ENCODE peak calls at places on chromosomes 16 and 17, in six cellular contexts. I, J, O, G, H and C are unnamed samples. For H3K27me3, the result is how much of the 10 kb centered on the place peaks cover.

GRCh38 chr16:75263963-75264445 is 12.6 kb upstream of the BCAR1 start:
- DNase-seq in I (no peak), G (no peak), H (peak), O (no peak), J (no peak), C (no peak)

GRCh38 chr17:72280881-72281280 is 160.1 kb downstream of the SOX9 start:
- DNase-seq in O (no peak), J (no peak), G (no peak), I (no peak), H (no peak), C (no peak)

GRCh38 chr17:31413871-31414589 is 22.6 kb downstream of the RAB11FIP4 start:
- DNase-seq in H (no peak), O (no peak), G (peak), I (peak), J (no peak), C (peak)

GRCh38 chr16:3594316-3595109 is 16.9 kb downstream of the SLX4 start:
- DNase-seq in I (no peak), H (no peak), G (no peak), O (no peak), J (no peak), C (no peak)

GRCh38 chr17:20967776-20968175 is 75.0 kb downstream of the USP22 start:
- DNase-seq in G (peak), J (no peak), H (no peak), O (no peak), I (no peak), C (no peak)

GRCh38 chr17:75181608-75182318 is 996 bp downstream of the SUMO2 start:
- DNase-seq in G (peak), I (no peak), J (no peak), O (no peak), H (no peak), C (no peak)

GRCh38 chr17:51653902-51654301 is 393.6 kb downstream of the UTP18 start:
- DNase-seq in G (no peak), I (no peak), J (no peak), H (no peak), O (peak), C (no peak)

GRCh38 chr17:38428643-38429371 is 543 bp downstream of the ARHGAP23 start:
- DNase-seq in H (peak), O (no peak), I (peak), J (no peak), G (peak), C (no peak)

GRCh38 chr17:19482571-19482970 is 51.1 kb upstream of the SLC47A1 start:
- DNase-seq in G (peak), O (no peak), H (no peak), J (no peak), I (peak), C (peak)

GRCh38 chr16:72467157-72467759 is 295.3 kb upstream of the PMFBP1 start:
- DNase-seq in J (no peak), O (peak), G (peak), I (no peak), H (no peak), C (no peak)

GRCh38 chr17:56471661-56472060 is 121.8 kb upstream of the NOG start:
- DNase-seq in G (no peak), J (no peak), H (no peak), I (peak), O (no peak), C (no peak)

GRCh38 chr16:49834496-49835009 is 21.4 kb downstream of the ZNF423 start:
- DNase-seq in J (no peak), H (peak), O (no peak), I (no peak), G (peak), C (no peak)

GRCh38 chr16:70693231-70693671 is 7.4 kb upstream of the MTSS2 start:
- DNase-seq in J (no peak), H (peak), O (no peak), G (peak), I (no peak), C (no peak)

GRCh38 chr17:39688475-39688835 is 598 bp upstream of the PGAP3 start:
- DNase-seq in J (no peak), G (no peak), O (no peak), I (no peak), H (no peak), C (no peak)

GRCh38 chr16:69890114-69890890 is 60.8 kb upstream of the CLEC18A start:
- DNase-seq in O (peak), G (peak), J (peak), I (peak), H (peak), C (peak)

GRCh38 chr17:61000911-61001310 is 323.3 kb downstream of the BCAS3 start:
- DNase-seq in J (no peak), O (no peak), I (peak), G (peak), H (no peak), C (no peak)

GRCh38 chr17:16975744-16976625 is 4.1 kb upstream of the TNFRSF13B start:
- DNase-seq in G (no peak), O (no peak), J (no peak), I (no peak), H (no peak), C (no peak)

GRCh38 chr16:5928476-5929055 is 831.0 kb upstream of the EEF2KMT start:
- DNase-seq in I (no peak), J (no peak), O (peak), H (no peak), G (no peak), C (no peak)

GRCh38 chr16:85172465-85173071 is 60.3 kb upstream of the CIBAR2 start:
- DNase-seq in H (no peak), O (no peak), I (no peak), J (no peak), G (peak), C (no peak)

GRCh38 chr17:5947701-5948180 is 122.4 kb upstream of the WSCD1 start:
- DNase-seq in I (no peak), G (no peak), J (no peak), O (no peak), H (no peak), C (no peak)

GRCh38 chr17:81457917-81458555 is 54.6 kb downstream of the ACTG1 start:
- DNase-seq in G (no peak), I (no peak), H (no peak), J (no peak), O (no peak), C (no peak)

GRCh38 chr16:85699628-85700027 is 10.9 kb upstream of the GINS2 start:
- DNase-seq in H (no peak), O (no peak), I (peak), J (no peak), G (peak), C (no peak)

GRCh38 chr17:11943759-11944347 is 53.4 kb downstream of the ZNF18 start:
- DNase-seq in O (no peak), J (no peak), H (no peak), G (no peak), I (no peak), C (no peak)

GRCh38 chr17:73645050-73645871 is 1.0 kb upstream of the SDK2 start:
- DNase-seq in H (peak), J (no peak), O (no peak), G (peak), I (peak), C (no peak)

GRCh38 chr17:59859444-59860025 is 33.2 kb downstream of the TUBD1 start:
- DNase-seq in O (no peak), I (peak), J (no peak), G (peak), H (no peak), C (no peak)

GRCh38 chr16:21685034-21685455 is 21.3 kb downstream of the OTOA start:
- DNase-seq in O (no peak), H (no peak), I (no peak), G (no peak), J (no peak), C (no peak)

GRCh38 chr17:19338031-19338990 is 24.2 kb downstream of the B9D1 start:
- DNase-seq in G (peak), H (peak), J (no peak), O (peak), I (peak), C (no peak)

GRCh38 chr17:17613708-17614114 is 22.2 kb upstream of the PEMT start:
- DNase-seq in G (peak), O (peak), I (peak), J (no peak), H (peak), C (no peak)

GRCh38 chr16:23140082-23140481 is 9.2 kb downstream of the USP31 start:
- DNase-seq in I (no peak), G (no peak), O (no peak), J (no peak), H (no peak), C (no peak)

GRCh38 chr17:82317394-82318168 is at the start of gene CD7:
- DNase-seq in G (no peak), O (no peak), J (no peak), I (no peak), H (no peak), C (no peak)

GRCh38 chr16:2856061-2856670 is 1.8 kb downstream of the PRSS22 start:
- DNase-seq in G (no peak), J (no peak), O (no peak), H (no peak), I (no peak), C (no peak)

GRCh38 chr17:17681744-17682292 is 560 bp downstream of the RAI1 start:
- DNase-seq in O (no peak), I (no peak), G (no peak), J (no peak), H (peak), C (no peak)

GRCh38 chr16:48126801-48127644 is 28.8 kb downstream of the ABCC12 start:
- DNase-seq in G (peak), O (no peak), H (no peak), I (peak), J (no peak), C (peak)

GRCh38 chr16:59881366-59881765 is 1147.2 kb upstream of the GOT2 start:
- DNase-seq in O (no peak), G (no peak), H (no peak), J (no peak), I (no peak), C (no peak)

GRCh38 chr17:55783684-55784245 is 32.9 kb downstream of the PCTP start:
- DNase-seq in O (no peak), H (no peak), I (no peak), J (no peak), G (peak), C (peak)

GRCh38 chr17:9330140-9330902 is 245.3 kb downstream of the STX8 start:
- DNase-seq in I (no peak), O (no peak), H (no peak), G (no peak), J (no peak), C (no peak)

GRCh38 chr16:20674684-20675487 is 22.6 kb downstream of the ACSM1 start:
- DNase-seq in J (no peak), G (no peak), I (no peak), H (peak), O (no peak), C (no peak)

GRCh38 chr16:20676268-20676828 is 21.1 kb downstream of the ACSM1 start:
- DNase-seq in H (no peak), O (no peak), G (no peak), J (no peak), I (no peak), C (no peak)

GRCh38 chr16:20671903-20672302 is 25.6 kb downstream of the ACSM1 start:
- DNase-seq in G (no peak), I (no peak), J (no peak), H (no peak), O (no peak), C (no peak)

GRCh38 chr16:20675488-20676267 is 21.8 kb downstream of the ACSM1 start:
- DNase-seq in J (no peak), H (peak), O (peak), I (no peak), G (no peak), C (no peak)

DNA sequence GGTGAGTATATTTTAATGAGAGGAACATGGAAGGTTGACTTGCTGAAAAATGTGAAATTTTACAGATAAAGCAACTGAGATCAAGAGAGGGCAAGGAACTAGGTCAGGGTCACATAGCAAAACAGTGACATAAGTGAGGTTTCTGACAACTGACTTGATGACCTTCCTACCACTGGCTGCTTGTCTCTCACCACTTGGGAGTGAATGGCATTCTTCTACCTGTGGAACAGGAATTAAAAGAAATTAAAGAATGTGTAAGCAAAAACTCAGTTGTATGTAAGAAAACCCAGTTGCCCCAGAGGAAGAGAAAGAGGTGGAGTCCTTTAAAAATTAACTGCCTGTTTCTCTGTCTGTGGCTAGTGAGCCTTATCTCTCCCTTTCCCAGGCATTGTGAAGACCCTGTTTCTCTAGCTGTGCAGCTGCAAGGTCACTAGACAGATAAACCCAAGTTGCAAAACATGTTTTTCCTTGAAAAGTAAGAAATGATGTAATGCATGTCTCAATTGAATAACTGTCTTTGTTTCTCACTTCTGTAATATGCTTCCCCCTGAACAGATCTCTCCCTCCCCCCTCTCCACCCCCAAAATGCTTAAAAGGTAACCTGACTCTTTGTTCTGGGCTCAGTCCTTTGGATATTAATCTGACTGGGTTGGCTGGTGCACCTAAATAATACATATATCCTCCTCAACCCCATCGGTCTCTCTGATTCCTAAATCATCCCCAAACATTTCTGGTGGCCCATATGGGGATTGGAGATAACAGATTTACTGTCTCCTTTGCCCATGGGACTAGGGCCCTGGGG is 23.4 kb downstream of the ACSM1 start:
- DNase-seq in I (no peak), H (no peak), G (no peak), O (no peak), J (no peak), C (no peak)
- H3K4me3 ChIP-seq in I (no peak), H (peak), G (no peak), O (no peak), J (peak), C (no peak)

DNA sequence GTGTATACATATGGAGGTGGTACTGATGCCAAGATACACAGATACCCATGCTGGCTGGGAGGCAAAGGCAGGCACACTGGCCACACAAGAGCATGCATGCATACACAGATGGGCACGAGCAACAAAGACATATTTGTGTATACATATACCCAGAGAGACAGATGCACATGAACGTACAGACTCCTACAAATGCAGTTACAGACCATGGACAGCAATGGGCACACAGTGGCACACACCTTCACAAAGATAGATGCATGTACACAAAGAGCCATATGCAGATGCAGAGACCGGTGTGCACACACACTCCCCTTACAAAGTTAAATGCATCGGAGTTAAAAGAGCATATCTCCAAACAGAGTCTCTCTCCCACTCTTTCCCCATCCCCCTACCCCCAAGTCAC is 2.1 kb upstream of the C17orf113 start:
- DNase-seq in G (no peak), H (no peak), O (no peak), I (no peak), J (no peak), C (no peak)
- H3K27me3 ChIP-seq in G (under half), H (under half), O (under half), I (under half), J (under half), C (under half)

DNA sequence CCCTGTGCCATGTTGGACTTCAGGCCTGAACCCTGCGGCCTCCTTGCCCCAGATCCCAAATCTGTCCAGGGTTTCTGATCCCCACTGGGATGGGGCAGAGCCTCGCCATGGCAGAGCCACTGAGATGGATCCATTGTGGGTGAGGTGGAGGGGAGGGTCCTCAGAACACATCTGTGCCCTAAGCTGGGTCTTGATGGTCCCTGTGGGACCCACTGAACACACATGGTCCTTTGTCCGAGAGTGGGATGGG is 38.0 kb upstream of the KSR1 start:
- DNase-seq in H (no peak), I (no peak), O (no peak), G (no peak), J (no peak), C (no peak)
- H3K4me3 ChIP-seq in H (no peak), I (no peak), O (no peak), G (no peak), J (no peak), C (no peak)

GRCh38 chr16:56260378-56260987 is 69.2 kb downstream of the GNAO1 start:
- DNase-seq in G (no peak), H (no peak), J (no peak), O (no peak), I (no peak), C (no peak)

GRCh38 chr16:56259425-56259779 is 68.1 kb downstream of the GNAO1 start:
- DNase-seq in G (no peak), H (no peak), J (no peak), O (no peak), I (no peak), C (no peak)

GRCh38 chr16:56257666-56258359 is 66.5 kb downstream of the GNAO1 start:
- DNase-seq in I (no peak), J (no peak), H (no peak), G (no peak), O (no peak), C (no peak)

GRCh38 chr16:56257260-56257659 is 66.0 kb downstream of the GNAO1 start:
- DNase-seq in I (no peak), O (no peak), J (no peak), H (peak), G (peak), C (no peak)

GRCh38 chr16:56258508-56259424 is 67.5 kb downstream of the GNAO1 start:
- DNase-seq in G (no peak), H (no peak), O (no peak), J (no peak), I (no peak), C (no peak)
- H3K27me3 ChIP-seq in G (under half), H (under half), O (under half), J (under half), I (under half), C (under half)

DNA sequence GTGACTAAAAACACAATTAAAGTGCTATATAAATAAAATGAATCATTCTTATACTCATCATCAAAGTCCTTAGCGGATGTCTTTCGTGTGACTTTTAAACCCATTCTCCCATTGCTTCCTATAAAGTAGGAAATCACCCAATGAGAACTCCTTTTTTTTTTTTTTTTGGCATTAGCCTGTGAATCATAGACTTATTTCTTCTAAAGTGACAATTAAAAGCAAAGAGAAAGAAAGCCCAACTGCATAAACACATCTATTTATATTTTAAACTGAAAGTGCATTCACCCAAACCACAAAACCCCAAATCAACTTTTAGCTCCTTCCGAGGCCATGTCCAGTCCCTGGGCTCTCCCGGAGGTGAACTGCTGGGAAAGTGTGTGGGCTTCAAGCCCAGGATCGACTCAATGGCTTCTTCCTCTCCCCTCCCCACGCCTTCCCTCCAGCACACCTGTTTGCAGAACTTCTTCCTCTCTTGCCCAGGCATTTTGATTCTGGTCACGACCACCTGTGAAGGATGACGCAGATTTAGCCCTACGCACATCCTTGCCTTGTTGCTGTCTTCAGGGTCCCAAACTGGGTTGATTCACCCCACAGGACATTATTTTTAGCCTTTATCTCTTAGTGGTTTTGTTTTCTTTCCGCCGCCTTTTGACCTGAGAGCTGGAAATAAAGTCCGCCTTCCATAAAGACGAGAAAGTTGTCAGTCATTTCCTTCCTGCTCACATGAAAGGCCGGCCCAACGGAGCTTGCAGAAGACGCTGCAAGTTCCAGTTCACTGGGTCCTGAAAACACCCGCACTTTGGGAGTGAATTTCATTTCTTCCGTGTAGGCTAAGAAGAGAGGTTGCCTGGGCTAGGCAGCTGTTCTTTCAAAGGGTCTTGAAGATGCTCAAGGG is 166.8 kb downstream of the MAP2K6 start:
- DNase-seq in H (no peak), G (peak), O (no peak), J (no peak), I (peak), C (no peak)
- H3K4me3 ChIP-seq in H (no peak), G (no peak), O (no peak), J (peak), I (no peak), C (no peak)